ENCODE peak calls at places on chromosomes 4 and X, in seven cellular contexts. D is epithelial cell of esophagus, Y is upper lobe of right lung, M is pancreas, P is IMR-90, A is GM23248, N is psoas muscle. B is an unnamed sample.

GRCh38 chr4:7581477-7581876 is 146.7 kb upstream of the PSAPL1 start:
- DNase-seq in D (no peak), Y (no peak), M (no peak), P (peak; percentile 15), A (peak; percentile 18), N (no peak), B (peak; percentile 21)

GRCh38 chr4:182978152-182978827 is 61.1 kb upstream of the DCTD start:
- DNase-seq in D (no peak), Y (no peak), M (no peak), P (peak; percentile 62), A (peak; percentile 48), N (no peak), B (peak; percentile 67)

GRCh38 chrX:26925088-26925487 is 538.1 kb downstream of the PPP4R3C start:
- DNase-seq in D (peak; percentile 71), Y (no peak), M (no peak), P (no peak), A (peak; percentile 33), N (no peak), B (peak; percentile 33)

GRCh38 chrX:55057691-55058249 is 17.1 kb upstream of the PAGE2B start:
- DNase-seq in D (peak; percentile 29), Y (no peak), M (no peak), P (peak; percentile 28), A (peak; percentile 48), N (no peak), B (peak; percentile 59)

GRCh38 chr4:7043521-7044414 is 596 bp downstream of the TADA2B start:
- DNase-seq in D (peak; percentile 45), Y (peak; percentile 83), M (peak; percentile 73), P (peak; percentile 38), A (peak; percentile 71), N (peak; percentile 47), B (peak; percentile 45)

GRCh38 chr4:152138451-152138850 is 377.6 kb upstream of the GATB start:
- DNase-seq in D (no peak), Y (no peak), M (no peak), P (no peak), A (no peak), N (no peak), B (no peak)

GRCh38 chr4:20506827-20507226 is 193.4 kb upstream of the PACRGL start:
- DNase-seq in D (peak; percentile 78), Y (no peak), M (no peak), P (peak; percentile 90), A (peak; percentile 87), N (no peak), B (peak; percentile 90)

GRCh38 chr4:145076473-145076855 is 21.5 kb downstream of the ANAPC10 start:
- DNase-seq in D (no peak), Y (no peak), M (no peak), P (peak; percentile 10), A (no peak), N (no peak), B (no peak)

GRCh38 chr4:160514126-160514525 is 1411.2 kb downstream of the RAPGEF2 start:
- DNase-seq in D (peak; percentile 2), Y (no peak), M (no peak), P (no peak), A (no peak), N (no peak), B (peak; percentile 37)

GRCh38 chr4:18020145-18020670 is 1.3 kb downstream of the LCORL start:
- DNase-seq in D (peak; percentile 29), Y (no peak), M (no peak), P (peak; percentile 12), A (peak; percentile 45), N (no peak), B (peak; percentile 15)

GRCh38 chr4:151402150-151402865 is 6.7 kb upstream of the FHIP1A start:
- DNase-seq in D (no peak), Y (no peak), M (no peak), P (no peak), A (no peak), N (no peak), B (no peak)

GRCh38 chr4:26964512-26964911 is 103.9 kb downstream of the STIM2 start:
- DNase-seq in D (no peak), Y (no peak), M (no peak), P (no peak), A (peak; percentile 19), N (no peak), B (no peak)

GRCh38 chr4:24262616-24263015 is 321.7 kb downstream of the DHX15 start:
- DNase-seq in D (no peak), Y (no peak), M (no peak), P (no peak), A (no peak), N (no peak), B (no peak)

GRCh38 chr4:21011106-21011505 is 310.8 kb downstream of the PACRGL start:
- DNase-seq in D (peak; percentile 10), Y (no peak), M (no peak), P (no peak), A (no peak), N (no peak), B (no peak)

GRCh38 chr4:142369141-142369540 is 477.0 kb downstream of the INPP4B start:
- DNase-seq in D (no peak), Y (no peak), M (no peak), P (no peak), A (no peak), N (no peak), B (no peak)

GRCh38 chrX:116873678-116874077 is 410.9 kb upstream of the CT83 start:
- DNase-seq in D (peak; percentile 56), Y (no peak), M (no peak), P (no peak), A (peak; percentile 82), N (no peak), B (no peak)

GRCh38 chr4:61666248-61666647 is 466.1 kb downstream of the ADGRL3 start:
- DNase-seq in D (no peak), Y (no peak), M (no peak), P (no peak), A (no peak), N (no peak), B (peak; percentile 5)

GRCh38 chr4:81639248-81639647 is 167.5 kb upstream of the RASGEF1B start:
- DNase-seq in D (no peak), Y (no peak), M (no peak), P (no peak), A (no peak), N (no peak), B (no peak)

GRCh38 chrX:40933132-40934078 is 151.8 kb upstream of the USP9X start:
- DNase-seq in D (no peak), Y (no peak), M (no peak), P (peak; percentile 65), A (peak; percentile 61), N (no peak), B (peak; percentile 69)

GRCh38 chrX:13691845-13692334 is 3.0 kb downstream of the RAB9A start:
- DNase-seq in D (peak; percentile 27), Y (no peak), M (no peak), P (no peak), A (no peak), N (no peak), B (peak; percentile 20)

GRCh38 chr4:185122681-185123345 is 20.3 kb upstream of the SLC25A4 start:
- DNase-seq in D (no peak), Y (no peak), M (no peak), P (no peak), A (no peak), N (no peak), B (no peak)
- H3K4me3 ChIP-seq in D (no peak overlapping the region), Y (no peak overlapping the region), M (no peak overlapping the region), P (no peak overlapping the region), A (no peak overlapping the region), N (no peak overlapping the region), B (no peak overlapping the region)

DNA sequence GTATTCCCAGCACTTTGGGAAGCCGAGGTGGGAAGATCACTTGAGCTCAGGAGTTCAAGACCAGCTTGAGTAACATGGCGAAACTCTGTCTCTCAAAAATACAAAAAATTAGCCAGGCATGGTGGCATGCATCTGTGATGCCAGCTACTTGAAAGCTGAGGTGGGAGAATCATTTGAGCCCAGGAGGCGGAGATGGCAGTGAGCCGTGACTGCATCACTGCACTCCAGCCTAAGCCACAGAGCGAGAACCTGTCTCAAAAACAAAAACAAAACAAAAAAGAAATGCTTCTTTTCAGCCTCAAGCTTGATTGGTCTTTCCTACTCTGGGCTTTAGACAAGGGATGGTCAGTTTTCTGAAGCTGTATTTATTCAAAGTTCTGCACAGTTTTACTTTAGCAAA is 15.8 kb upstream of the DHRSX start:
- DNase-seq in D (no peak), Y (no peak), M (no peak), P (no peak), A (no peak), N (no peak), B (no peak)
- H3K4me3 ChIP-seq in D (no peak overlapping the region), Y (no peak overlapping the region), M (no peak overlapping the region), P (no peak overlapping the region), A (no peak overlapping the region), N (no peak overlapping the region), B (no peak overlapping the region)

DNA sequence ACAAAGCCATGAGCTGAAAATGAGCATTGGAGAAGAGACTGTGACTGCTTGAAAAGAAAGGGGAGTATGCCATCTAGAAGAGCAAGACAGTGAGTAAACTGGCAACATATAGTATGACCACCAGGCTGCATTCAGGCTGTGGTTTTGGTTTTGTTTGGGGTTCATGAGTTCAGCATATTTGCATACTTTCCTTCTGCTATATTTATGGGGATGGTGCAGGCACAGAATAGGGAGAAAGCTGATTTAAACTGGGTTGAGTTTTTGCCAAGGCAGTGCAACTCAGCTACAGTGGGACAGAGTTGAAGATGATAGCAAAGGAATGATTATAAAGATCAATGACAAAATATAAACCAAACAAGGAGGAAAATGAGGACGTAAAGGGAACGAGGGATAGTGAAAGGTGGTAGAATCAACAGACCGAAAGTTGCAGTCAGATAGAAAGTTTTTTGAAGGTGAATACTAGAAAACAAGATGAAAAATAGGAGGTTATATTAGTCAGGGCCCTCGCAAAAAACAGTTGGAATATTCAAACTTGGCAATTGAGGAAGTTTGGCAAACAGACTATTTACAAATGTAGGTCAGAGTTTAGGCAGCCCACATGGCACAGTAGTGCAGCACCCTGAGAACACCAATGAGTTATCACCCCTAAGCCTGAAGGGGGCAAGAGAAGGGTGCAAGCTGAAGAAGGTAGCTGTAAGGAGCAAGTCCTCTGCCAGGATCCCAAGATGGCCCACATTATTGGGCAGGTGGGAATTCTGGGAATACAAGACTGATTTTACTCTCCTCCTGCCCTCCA is 114.8 kb upstream of the MAP9 start:
- DNase-seq in D (no peak), Y (no peak), M (no peak), P (peak; percentile 40), A (no peak), N (no peak), B (peak; percentile 23)
- H3K4me3 ChIP-seq in D (no peak overlapping the region), Y (no peak overlapping the region), M (no peak overlapping the region), P (no peak overlapping the region), A (no peak overlapping the region), N (no peak overlapping the region), B (no peak overlapping the region)

DNA sequence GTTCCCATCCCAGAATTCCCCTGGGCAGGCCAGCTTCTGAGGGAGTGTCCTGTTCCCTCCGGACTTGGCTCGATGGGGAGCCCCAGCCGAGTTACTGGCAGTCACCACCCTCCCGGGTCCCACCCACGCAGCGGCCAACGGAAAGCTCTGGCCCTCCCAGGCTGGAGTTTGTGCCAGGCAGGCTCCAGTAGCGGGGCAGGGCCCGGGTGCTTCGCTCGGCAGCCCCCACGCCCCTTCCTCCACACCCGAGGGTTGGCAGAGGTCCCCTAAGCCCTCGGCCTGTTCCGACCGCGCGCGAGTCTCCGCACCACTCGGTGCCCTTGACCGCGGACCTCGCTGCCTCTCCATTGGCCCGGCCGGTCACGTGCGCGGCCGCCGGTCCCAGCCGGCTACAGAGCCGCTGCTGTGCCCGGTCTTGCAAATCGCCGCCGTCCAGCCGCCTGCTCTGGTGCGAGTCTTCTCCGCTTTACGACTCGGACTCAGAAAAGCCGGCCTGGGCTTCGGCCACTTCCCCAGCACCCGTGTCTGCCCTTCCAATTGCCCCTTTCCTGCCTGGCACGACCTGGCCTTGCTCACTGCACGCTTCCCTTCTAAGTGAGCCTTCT is 20.8 kb upstream of the MTM1 start:
- DNase-seq in D (peak; percentile 18), Y (peak; percentile 88), M (peak; percentile 66), P (no peak), A (peak; percentile 79), N (peak; percentile 70), B (peak; percentile 47)
- H3K4me3 ChIP-seq in D (no peak overlapping the region), Y (peak overlapping the region; percentile 43), M (no peak overlapping the region), P (peak overlapping the region; percentile 27), A (peak overlapping the region; percentile 63), N (peak overlapping the region; percentile 60), B (peak overlapping the region; percentile 49)

GRCh38 chr4:153573221-153573620 is 107.1 kb downstream of the TMEM131L start:
- DNase-seq in D (no peak), Y (no peak), M (peak; percentile 33), P (no peak), A (no peak), N (peak; percentile 67), B (no peak)
- H3K4me3 ChIP-seq in D (no peak overlapping the region), Y (no peak overlapping the region), M (no peak overlapping the region), P (no peak overlapping the region), A (no peak overlapping the region), N (no peak overlapping the region), B (no peak overlapping the region)

B was measured in choroid plexus epithelial cell.